ENCODE peak calls at places on chromosomes 16 and 17, in four cellular contexts. One of them, this sample, is unnamed.

GRCh38 chr17:30344283-30345088 is 10.6 kb upstream of the TMIGD1 start:
- DNase-seq in CD8-positive, alpha-beta memory T cell: no peak
- DNase-seq in spleen: no peak
- DNase-seq in activated naive CD4-positive, alpha-beta T cell: no peak
- DNase-seq in this sample: no peak

GRCh38 chr17:17050346-17051345 is 8.4 kb downstream of the MPRIP start:
- DNase-seq in spleen: no peak
- DNase-seq in activated naive CD4-positive, alpha-beta T cell: no peak
- DNase-seq in CD8-positive, alpha-beta memory T cell: no peak
- DNase-seq in this sample: no peak

GRCh38 chr16:14497245-14498082 is 132.6 kb downstream of the PARN start:
- DNase-seq in activated naive CD4-positive, alpha-beta T cell: no peak
- DNase-seq in CD8-positive, alpha-beta memory T cell: no peak
- DNase-seq in spleen: no peak
- DNase-seq in this sample: no peak

GRCh38 chr17:40086150-40087044 is 14.0 kb downstream of the NR1D1 start:
- DNase-seq in activated naive CD4-positive, alpha-beta T cell: peak; percentile 49
- DNase-seq in spleen: peak; percentile 88
- DNase-seq in CD8-positive, alpha-beta memory T cell: peak; percentile 45
- DNase-seq in this sample: no peak

GRCh38 chr17:10053976-10054551 is 144.3 kb downstream of the GAS7 start:
- DNase-seq in CD8-positive, alpha-beta memory T cell: no peak
- DNase-seq in activated naive CD4-positive, alpha-beta T cell: no peak
- DNase-seq in spleen: no peak
- DNase-seq in this sample: no peak

GRCh38 chr17:38415250-38416194 is 12.7 kb upstream of the ARHGAP23 start:
- DNase-seq in CD8-positive, alpha-beta memory T cell: no peak
- DNase-seq in spleen: no peak
- DNase-seq in activated naive CD4-positive, alpha-beta T cell: no peak
- DNase-seq in this sample: no peak

GRCh38 chr17:48215583-48216139 is 108.1 kb downstream of the SNX11 start:
- DNase-seq in activated naive CD4-positive, alpha-beta T cell: no peak
- DNase-seq in spleen: no peak
- DNase-seq in CD8-positive, alpha-beta memory T cell: no peak
- DNase-seq in this sample: no peak

GRCh38 chr16:47059991-47060390 is 83.8 kb downstream of the NETO2 start:
- DNase-seq in activated naive CD4-positive, alpha-beta T cell: no peak
- DNase-seq in CD8-positive, alpha-beta memory T cell: no peak
- DNase-seq in spleen: peak; percentile 34
- DNase-seq in this sample: no peak

GRCh38 chr16:84532299-84532724 is 27.9 kb upstream of the MEAK7 start:
- DNase-seq in CD8-positive, alpha-beta memory T cell: no peak
- DNase-seq in activated naive CD4-positive, alpha-beta T cell: no peak
- DNase-seq in spleen: peak; percentile 84
- DNase-seq in this sample: no peak

GRCh38 chr16:63945805-63946204 is 1176.1 kb downstream of the CDH11 start:
- DNase-seq in CD8-positive, alpha-beta memory T cell: no peak
- DNase-seq in activated naive CD4-positive, alpha-beta T cell: no peak
- DNase-seq in spleen: no peak
- DNase-seq in this sample: no peak

GRCh38 chr17:42843358-42843934 is 934 bp upstream of the AOC2 start:
- DNase-seq in CD8-positive, alpha-beta memory T cell: no peak
- DNase-seq in activated naive CD4-positive, alpha-beta T cell: no peak
- DNase-seq in spleen: peak; percentile 12
- DNase-seq in this sample: no peak

GRCh38 chr16:70421473-70422311 is 17.2 kb downstream of the ST3GAL2 start:
- DNase-seq in CD8-positive, alpha-beta memory T cell: no peak
- DNase-seq in spleen: no peak
- DNase-seq in activated naive CD4-positive, alpha-beta T cell: no peak
- DNase-seq in this sample: no peak

GRCh38 chr17:74012465-74012864 is 191.0 kb upstream of the RPL38 start:
- DNase-seq in spleen: no peak
- DNase-seq in activated naive CD4-positive, alpha-beta T cell: no peak
- DNase-seq in CD8-positive, alpha-beta memory T cell: no peak
- DNase-seq in this sample: no peak

GRCh38 chr17:73562896-73563295 is 81.3 kb downstream of the SDK2 start:
- DNase-seq in CD8-positive, alpha-beta memory T cell: no peak
- DNase-seq in spleen: no peak
- DNase-seq in activated naive CD4-positive, alpha-beta T cell: no peak
- DNase-seq in this sample: no peak